ENCODE peak calls at places on chromosomes 16 and 17, in five cellular contexts. A, V, D, Y and H are unnamed samples.
A peak's percentile ranks its signal among the peaks of the same experiment; 100 is the strongest.

GRCh38 chr16:3086596-3087242 is 12.4 kb downstream of the ZSCAN10 start:
- DNase-seq in V (no peak), A (no peak), D (no peak), Y (no peak), H (no peak)

GRCh38 chr17:39653662-39654331 is 11.4 kb upstream of the TCAP start:
- DNase-seq in Y (peak; percentile 88), V (peak; percentile 70), A (peak; percentile 59), D (peak; percentile 74), H (no peak)

GRCh38 chr17:75899767-75900468 is 3.2 kb upstream of the TRIM65 start:
- DNase-seq in Y (no peak), A (no peak), D (no peak), V (no peak), H (no peak)

GRCh38 chr16:12449374-12449773 is 354.3 kb downstream of the CPPED1 start:
- DNase-seq in V (no peak), D (no peak), Y (no peak), A (no peak), H (no peak)

GRCh38 chr17:46044286-46044928 is 45.4 kb downstream of the STH start:
- DNase-seq in V (peak; percentile 17), Y (peak; percentile 62), D (peak; percentile 39), A (peak; percentile 95), H (peak; percentile 66)

GRCh38 chr17:72390675-72391501 is 270.1 kb downstream of the SOX9 start:
- DNase-seq in V (no peak), Y (no peak), A (peak; percentile 60), D (no peak), H (no peak)

GRCh38 chr17:5864910-5865657 is 205.1 kb upstream of the WSCD1 start:
- DNase-seq in A (no peak), Y (no peak), V (no peak), D (no peak), H (no peak)

GRCh38 chr16:9053006-9053601 is 38.3 kb upstream of the HAPSTR1 start:
- DNase-seq in D (no peak), V (no peak), Y (peak; percentile 46), A (peak; percentile 83), H (no peak)

GRCh38 chr17:41718287-41718645 is 6.1 kb downstream of the GAST start:
- DNase-seq in A (no peak), Y (no peak), D (no peak), V (no peak), H (no peak)

GRCh38 chr16:57167951-57168350 is 17.9 kb downstream of the PSME3IP1 start:
- DNase-seq in V (no peak), A (peak; percentile 86), D (no peak), Y (no peak), H (peak; percentile 52)

GRCh38 chr16:70725912-70726828 is 40.3 kb upstream of the MTSS2 start:
- DNase-seq in A (no peak), Y (no peak), V (no peak), D (no peak), H (no peak)

GRCh38 chr16:23348579-23349469 is 46.7 kb downstream of the SCNN1B start:
- DNase-seq in A (no peak), Y (no peak), V (no peak), D (no peak), H (no peak)

GRCh38 chr17:19274893-19275292 is 37.7 kb downstream of the EPN2 start:
- DNase-seq in A (no peak), Y (no peak), D (no peak), V (no peak), H (no peak)

GRCh38 chr16:12066823-12067222 is 90.3 kb downstream of the SNX29 start:
- DNase-seq in V (no peak), Y (no peak), D (no peak), A (no peak), H (no peak)

GRCh38 chr17:75350706-75351105 is 54.8 kb downstream of the GRB2 start:
- DNase-seq in Y (no peak), V (no peak), A (no peak), D (no peak), H (no peak)

GRCh38 chr16:17828012-17828411 is 357.3 kb upstream of the XYLT1 start:
- DNase-seq in Y (no peak), A (peak; percentile 64), D (no peak), V (no peak), H (peak; percentile 93)

GRCh38 chr17:47205419-47205963 is 3.7 kb upstream of the MYL4 start:
- DNase-seq in A (peak; percentile 79), Y (peak; percentile 83), V (peak; percentile 15), D (peak; percentile 50), H (peak; percentile 73)